ENCODE peak calls at places on chromosomes 12 and 14, in seven cellular contexts. A is GM23338, G is progenitor cell of endocrine pancreas, W is K562, L is astrocyte of the spinal cord, J is AG09319, D is BJ. F is an unnamed sample.
A peak's percentile ranks its signal among the peaks of the same experiment; 100 is the strongest.

GRCh38 chr14:57008534-57008933 is 198.3 kb upstream of the OTX2 start:
- DNase-seq in A (peak; percentile 13), W (no peak), G (no peak), J (no peak), D (no peak), L (no peak), F (no peak)

GRCh38 chr14:26415618-26416123 is 182.2 kb downstream of the NOVA1 start:
- DNase-seq in A (no peak), G (no peak), D (no peak), J (no peak), L (peak; percentile 44), W (no peak), F (no peak)

GRCh38 chr12:44874981-44875416 is 1.1 kb downstream of the NELL2 start:
- DNase-seq in D (no peak), L (no peak), A (peak; percentile 63), G (no peak), W (no peak), J (no peak), F (no peak)

GRCh38 chr14:37251778-37252177 is 54.0 kb downstream of the MIPOL1 start:
- DNase-seq in D (no peak), G (no peak), A (peak; percentile 8), L (no peak), J (no peak), W (no peak), F (no peak)

GRCh38 chr12:31518680-31519227 is 72.2 kb downstream of the DENND5B start:
- DNase-seq in D (peak; percentile 99), L (peak; percentile 100), A (peak; percentile 78), J (peak; percentile 96), G (no peak), W (no peak), F (peak; percentile 100)

GRCh38 chr12:67689339-67689738 is 40.8 kb downstream of the DYRK2 start:
- DNase-seq in D (no peak), A (no peak), L (no peak), G (no peak), W (no peak), J (no peak), F (no peak)

GRCh38 chr12:1332327-1332726 is 262.1 kb downstream of the FBXL14 start:
- DNase-seq in A (no peak), D (no peak), W (no peak), L (no peak), G (no peak), J (no peak), F (no peak)

GRCh38 chr14:99241314-99242035 is 30.5 kb downstream of the BCL11B start:
- DNase-seq in W (no peak), G (no peak), D (no peak), L (no peak), J (no peak), A (no peak), F (no peak)

GRCh38 chr14:70722418-70722817 is 80.7 kb downstream of the TTC9 start:
- DNase-seq in L (no peak), A (no peak), W (no peak), J (no peak), G (no peak), D (no peak), F (no peak)

GRCh38 chr12:25051583-25052190 is 102.8 kb upstream of the BCAT1 start:
- DNase-seq in A (no peak), L (no peak), W (no peak), D (no peak), J (no peak), G (no peak), F (no peak)

GRCh38 chr12:106976013-106976658 is 10.8 kb downstream of the MTERF2 start:
- DNase-seq in W (no peak), D (no peak), G (no peak), A (no peak), L (peak; percentile 65), J (no peak), F (no peak)

GRCh38 chr12:8989425-8989824 is at the start of gene KLRG1:
- DNase-seq in J (no peak), A (no peak), D (no peak), L (no peak), G (no peak), W (no peak), F (no peak)

GRCh38 chr12:122138181-122138580 is 35.8 kb downstream of the IL31 start:
- DNase-seq in L (no peak), A (no peak), W (no peak), J (no peak), G (no peak), D (no peak), F (no peak)

GRCh38 chr12:26867084-26867483 is 34.1 kb upstream of the ITPR2 start:
- DNase-seq in J (no peak), G (no peak), A (no peak), D (no peak), L (no peak), W (no peak), F (no peak)

GRCh38 chr12:7806863-7807487 is 17.8 kb downstream of the NANOG start:
- DNase-seq in L (peak; percentile 61), A (peak; percentile 90), G (peak; percentile 70), W (peak; percentile 74), J (peak; percentile 23), D (peak; percentile 15), F (no peak)

GRCh38 chr14:74630881-74631690 is 19.0 kb upstream of the LTBP2 start:
- DNase-seq in G (no peak), D (no peak), J (no peak), W (no peak), A (no peak), L (no peak), F (no peak)

GRCh38 chr14:35818346-35819115 is 7.6 kb upstream of the BRMS1L start:
- DNase-seq in G (no peak), A (peak; percentile 75), J (no peak), D (no peak), L (peak; percentile 55), W (peak; percentile 6), F (no peak)

GRCh38 chr12:52828156-52829090 is 5.7 kb downstream of the KRT79 start:
- DNase-seq in L (no peak), D (no peak), W (no peak), J (no peak), G (no peak), A (no peak), F (no peak)

GRCh38 chr12:53231859-53232640 is at the start of gene RARG:
- DNase-seq in L (no peak), A (peak; percentile 77), W (peak; percentile 72), D (no peak), G (no peak), J (no peak), F (no peak)

GRCh38 chr12:112555621-112556233 is 137.0 kb downstream of the PTPN11 start:
- DNase-seq in J (no peak), A (peak; percentile 49), W (peak; percentile 34), D (no peak), L (no peak), G (no peak), F (no peak)
- TF ChIP-seq CTCF in J (no peak), A (peak; percentile 20), W (peak; percentile 11), D (no peak), L (no peak), G (peak; percentile 12), F (no peak)

DNA sequence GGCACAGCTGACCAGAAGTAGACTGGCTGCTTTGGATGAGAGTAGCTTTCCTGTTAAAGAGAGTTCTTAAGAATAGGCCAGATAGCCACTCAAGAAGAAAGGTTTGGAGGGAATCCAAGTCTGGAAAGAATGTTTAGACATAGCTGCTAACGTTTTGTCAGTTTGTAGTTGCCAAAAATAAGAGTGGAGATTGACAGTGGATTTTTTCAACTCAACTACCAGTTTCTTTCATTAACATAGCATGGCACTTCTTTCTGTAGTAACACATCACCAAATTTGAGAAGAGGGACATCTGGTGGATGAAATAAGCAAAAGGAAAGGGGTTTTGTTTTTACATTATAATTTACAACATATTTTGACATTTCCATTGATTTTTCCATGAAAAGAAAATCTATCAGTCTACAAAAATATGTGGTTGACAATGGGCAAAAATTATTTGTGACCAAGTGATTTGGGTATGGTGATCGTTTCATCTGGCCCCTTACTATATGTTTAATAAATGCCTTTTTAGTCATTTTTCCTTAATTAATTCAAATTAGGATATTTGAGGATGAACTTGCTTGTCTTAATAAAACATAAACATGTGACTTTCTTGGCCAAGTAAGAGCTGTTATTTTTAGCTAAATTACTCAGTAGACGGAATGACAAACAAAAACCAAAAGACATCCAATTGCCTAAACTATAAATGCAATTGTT is 71.1 kb downstream of the PTPRR start:
- DNase-seq in D (no peak), A (peak; percentile 46), L (peak; percentile 20), J (no peak), G (no peak), W (peak; percentile 8), F (no peak)
- TF ChIP-seq CTCF in D (peak; percentile 42), A (peak; percentile 55), L (peak; percentile 36), J (peak; percentile 50), G (peak; percentile 64), W (peak; percentile 23), F (peak; percentile 31)

GRCh38 chr12:78120866-78121590 is 290.3 kb downstream of the NAV3 start:
- DNase-seq in G (no peak), L (peak; percentile 49), D (no peak), J (peak; percentile 20), A (no peak), W (no peak), F (no peak)

GRCh38 chr12:78119351-78119918 is 288.7 kb downstream of the NAV3 start:
- DNase-seq in W (no peak), G (no peak), L (no peak), A (no peak), D (no peak), J (no peak), F (no peak)

GRCh38 chr12:78115889-78116288 is 285.2 kb downstream of the NAV3 start:
- DNase-seq in A (no peak), W (no peak), J (no peak), D (no peak), L (no peak), G (no peak), F (no peak)

GRCh38 chr12:78118486-78118885 is 287.8 kb downstream of the NAV3 start:
- DNase-seq in D (no peak), J (no peak), A (no peak), L (no peak), G (no peak), W (no peak), F (no peak)

GRCh38 chr12:78118036-78118435 is 287.3 kb downstream of the NAV3 start:
- DNase-seq in J (no peak), D (no peak), A (peak; percentile 73), W (no peak), G (no peak), L (no peak), F (no peak)
- TF ChIP-seq CTCF in J (no peak), D (no peak), A (peak; percentile 73), W (no peak), G (peak; percentile 17), L (no peak), F (no peak)

GRCh38 chr12:92571169-92571568 is 131.6 kb upstream of the PLEKHG7 start:
- DNase-seq in G (no peak), W (no peak), L (no peak), J (no peak), A (no peak), D (no peak), F (no peak)

GRCh38 chr12:92574911-92575570 is 127.7 kb upstream of the PLEKHG7 start:
- DNase-seq in D (no peak), G (no peak), L (no peak), A (no peak), J (no peak), W (no peak), F (no peak)

GRCh38 chr12:92571844-92572543 is 130.8 kb upstream of the PLEKHG7 start:
- DNase-seq in J (no peak), G (no peak), W (no peak), A (no peak), D (no peak), L (no peak), F (no peak)

GRCh38 chr12:92573104-92573503 is 129.7 kb upstream of the PLEKHG7 start:
- DNase-seq in W (no peak), A (no peak), D (no peak), J (no peak), G (no peak), L (no peak), F (no peak)

GRCh38 chr12:92574046-92574783 is 128.6 kb upstream of the PLEKHG7 start:
- DNase-seq in J (no peak), A (peak; percentile 70), W (no peak), G (no peak), D (no peak), L (peak; percentile 37), F (no peak)
- TF ChIP-seq CTCF in J (peak; percentile 11), A (peak; percentile 71), W (no peak), G (peak; percentile 30), D (peak; percentile 28), L (peak; percentile 50), F (peak; percentile 28)